ENCODE peak calls at places on chromosomes 12 and 14, in nine cellular contexts. F, X, O, B, P, G, Y, D and C are unnamed samples.

GRCh38 chr14:101071493-101071891 is 168.0 kb upstream of the RTL1 start:
- DNase-seq in O (no peak), P (no peak), Y (no peak), D (no peak), F (no peak), G (no peak), B (peak), X (no peak), C (no peak)

GRCh38 chr14:68444449-68445168 is 348.3 kb downstream of the ZFP36L1 start:
- DNase-seq in B (peak), X (peak), O (no peak), P (peak), Y (peak), F (no peak), G (peak), D (no peak), C (no peak)

GRCh38 chr14:20751963-20752562 is 6.4 kb downstream of the EDDM3A start:
- DNase-seq in F (peak), X (no peak), P (no peak), D (no peak), O (no peak), Y (no peak), G (no peak), B (no peak), C (no peak)

GRCh38 chr12:67811437-67812361 is 163.2 kb downstream of the DYRK2 start:
- DNase-seq in X (no peak), B (no peak), D (peak), G (no peak), Y (peak), P (peak), F (no peak), O (no peak), C (no peak)

GRCh38 chr12:16605666-16606116 is 271 bp downstream of the LMO3 start:
- DNase-seq in X (no peak), D (no peak), Y (no peak), O (no peak), F (peak), G (no peak), B (peak), P (peak), C (no peak)

GRCh38 chr14:97602438-97603117 is 805.4 kb downstream of the VRK1 start:
- DNase-seq in Y (no peak), X (no peak), D (no peak), O (no peak), B (no peak), G (no peak), F (no peak), P (no peak), C (peak)

GRCh38 chr12:80120994-80121393 is 21.7 kb downstream of the OTOGL start:
- DNase-seq in O (no peak), G (no peak), P (no peak), Y (no peak), D (no peak), F (no peak), X (no peak), B (peak), C (no peak)

GRCh38 chr12:130880411-130880885 is 8.6 kb downstream of the RAN start:
- DNase-seq in G (no peak), X (no peak), D (no peak), B (no peak), F (no peak), Y (no peak), O (no peak), P (no peak), C (no peak)

GRCh38 chr12:111137968-111138367 is 217.6 kb upstream of the MYL2 start:
- DNase-seq in O (no peak), G (no peak), F (no peak), X (no peak), P (no peak), D (no peak), B (no peak), Y (no peak), C (no peak)

GRCh38 chr12:21607701-21608100 is 3.1 kb upstream of the GYS2 start:
- DNase-seq in B (no peak), G (no peak), P (peak), O (no peak), Y (peak), F (peak), D (no peak), X (no peak), C (no peak)
- TF ChIP-seq CTCF in B (peak), G (no peak), P (no peak), O (peak), Y (peak), F (peak), D (no peak), X (no peak), C (no peak)

GRCh38 chr12:124370384-124370783 is 75.5 kb downstream of the RFLNA start:
- DNase-seq in X (no peak), G (no peak), O (no peak), B (no peak), F (no peak), Y (no peak), P (no peak), D (no peak), C (no peak)

GRCh38 chr12:124370851-124371250 is 76.0 kb downstream of the RFLNA start:
- DNase-seq in F (no peak), G (no peak), B (no peak), D (no peak), Y (no peak), O (no peak), P (no peak), X (no peak), C (no peak)

GRCh38 chr12:124369055-124369900 is 74.4 kb downstream of the RFLNA start:
- DNase-seq in B (peak), F (no peak), Y (peak), X (peak), G (peak), P (peak), O (peak), D (no peak), C (no peak)

GRCh38 chr12:124369901-124370378 is 75.0 kb downstream of the RFLNA start:
- DNase-seq in G (no peak), D (no peak), O (no peak), F (no peak), X (no peak), P (no peak), B (no peak), Y (no peak), C (no peak)

GRCh38 chr12:124368421-124369032 is 73.6 kb downstream of the RFLNA start:
- DNase-seq in G (no peak), B (no peak), Y (no peak), F (no peak), P (no peak), X (no peak), D (no peak), O (no peak), C (no peak)
- TF ChIP-seq CTCF in G (no peak), B (no peak), Y (peak), F (peak), P (no peak), X (no peak), D (no peak), O (no peak), C (no peak)

GRCh38 chr12:29722164-29722563 is 61.6 kb downstream of the TMTC1 start:
- DNase-seq in G (no peak), O (no peak), F (no peak), Y (no peak), P (no peak), X (no peak), B (no peak), D (no peak), C (no peak)

GRCh38 chr12:29726741-29727348 is 56.9 kb downstream of the TMTC1 start:
- DNase-seq in B (no peak), G (no peak), O (no peak), Y (no peak), D (no peak), P (no peak), F (no peak), X (no peak), C (no peak)

GRCh38 chr12:29725587-29726320 is 58.0 kb downstream of the TMTC1 start:
- DNase-seq in Y (peak), O (peak), G (no peak), P (peak), D (no peak), X (no peak), B (no peak), F (no peak), C (no peak)

GRCh38 chr12:29728033-29728432 is 55.7 kb downstream of the TMTC1 start:
- DNase-seq in F (no peak), X (no peak), O (no peak), P (no peak), B (no peak), Y (no peak), G (no peak), D (no peak), C (no peak)

GRCh38 chr12:29726321-29726692 is 57.4 kb downstream of the TMTC1 start:
- DNase-seq in O (no peak), Y (peak), D (no peak), F (no peak), P (peak), G (no peak), X (no peak), B (no peak), C (no peak)
- TF ChIP-seq CTCF in O (no peak), Y (no peak), D (no peak), F (no peak), P (no peak), G (no peak), X (no peak), B (no peak), C (no peak)

DNA sequence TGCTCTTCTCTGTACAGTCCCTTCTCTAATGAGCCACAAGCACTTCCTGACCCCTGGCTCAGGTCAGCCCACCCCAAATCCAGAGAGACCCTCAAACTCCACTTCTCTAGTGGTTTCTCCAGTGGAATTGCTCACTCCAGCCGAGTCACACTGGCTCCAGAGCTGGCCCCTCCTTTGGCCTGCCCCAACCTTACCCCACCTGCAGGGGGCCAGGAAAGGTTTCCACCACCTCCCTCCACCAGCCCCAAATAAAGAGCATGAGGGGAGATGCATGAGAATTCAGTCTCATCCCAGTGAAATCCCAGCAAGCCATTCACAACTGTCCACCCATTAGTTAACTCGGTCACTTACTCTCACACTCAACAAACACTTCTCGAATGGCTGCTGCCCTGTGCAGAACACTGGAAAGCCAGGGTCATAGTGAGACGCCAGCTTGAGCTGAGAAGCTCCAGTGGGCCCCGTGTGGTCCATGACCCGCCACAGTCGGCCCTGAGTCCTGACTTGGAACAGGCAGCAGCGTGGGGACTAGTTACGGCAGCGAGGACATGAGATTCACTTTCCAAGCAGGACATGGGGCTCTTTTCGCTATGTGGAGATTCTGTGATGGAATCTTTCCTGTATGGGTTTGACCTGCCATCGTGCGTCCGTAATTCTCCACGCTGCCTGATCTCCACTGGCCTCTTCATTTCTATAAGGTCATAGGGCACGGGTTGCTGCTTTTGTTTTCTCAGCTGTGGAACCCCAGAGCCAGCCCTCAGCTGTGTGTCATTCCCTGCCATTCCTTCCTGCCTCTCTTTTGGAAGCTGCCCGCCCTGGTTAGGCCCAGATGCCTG is 44.2 kb downstream of the SLC6A12 start:
- DNase-seq in D (no peak), F (peak), X (no peak), Y (no peak), B (no peak), O (no peak), G (no peak), P (no peak), C (peak)
- TF ChIP-seq CTCF in D (peak), F (no peak), X (no peak), Y (peak), B (no peak), O (no peak), G (peak), P (no peak), C (peak)

GRCh38 chr14:89344871-89345270 is 72.2 kb downstream of the FOXN3 start:
- DNase-seq in B (no peak), G (no peak), O (no peak), Y (no peak), X (no peak), F (no peak), P (no peak), D (no peak), C (no peak)
- TF ChIP-seq CTCF in B (no peak), G (no peak), O (no peak), Y (no peak), X (no peak), F (no peak), P (no peak), D (no peak), C (no peak)

GRCh38 chr12:20058068-20058467 is 310.3 kb upstream of the PDE3A start:
- DNase-seq in Y (no peak), X (no peak), O (no peak), F (no peak), G (no peak), B (no peak), P (no peak), D (no peak), C (no peak)
- TF ChIP-seq CTCF in Y (no peak), X (no peak), O (no peak), F (no peak), G (no peak), B (no peak), P (no peak), D (no peak), C (no peak)

GRCh38 chr12:114403044-114403689 is 2.8 kb downstream of the TBX5 start:
- DNase-seq in O (no peak), P (no peak), G (no peak), B (no peak), F (peak), Y (no peak), X (no peak), D (no peak), C (peak)
- TF ChIP-seq CTCF in O (no peak), P (no peak), G (no peak), B (no peak), F (peak), Y (peak), X (no peak), D (no peak), C (peak)

GRCh38 chr14:76810953-76811400 is 1.7 kb downstream of the ANGEL1 start:
- DNase-seq in P (peak), F (peak), G (peak), Y (peak), O (no peak), X (no peak), D (no peak), B (peak), C (peak)

GRCh38 chr14:76812093-76812421 is 625 bp downstream of the ANGEL1 start:
- DNase-seq in O (no peak), G (no peak), D (no peak), Y (no peak), F (peak), P (no peak), B (no peak), X (no peak), C (peak)

GRCh38 chr14:76812422-76813383 is at the start of gene ANGEL1:
- DNase-seq in F (peak), Y (peak), O (peak), P (peak), X (peak), B (peak), D (no peak), G (peak), C (peak)

GRCh38 chr14:76810525-76810924 is 2.2 kb downstream of the ANGEL1 start:
- DNase-seq in O (no peak), P (no peak), F (no peak), D (no peak), B (no peak), X (no peak), G (no peak), Y (no peak), C (no peak)

DNA sequence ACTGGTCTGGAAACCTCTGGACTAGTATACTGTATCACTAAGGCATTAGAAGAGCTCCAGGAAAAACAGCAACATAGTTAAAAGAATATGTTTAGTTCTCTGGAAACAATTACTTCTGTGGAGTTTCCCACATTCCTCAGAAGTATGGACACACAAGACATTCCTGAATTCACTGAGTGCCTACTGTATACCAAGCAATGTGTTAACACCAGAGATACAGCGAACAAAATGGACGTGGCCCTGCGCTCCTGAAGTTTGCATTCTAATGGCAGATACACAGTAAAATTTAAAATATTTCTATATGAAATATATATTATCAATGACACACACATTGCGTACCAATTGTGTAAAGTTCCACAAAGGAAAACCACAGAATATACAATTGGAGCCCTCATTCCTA is 1.1 kb downstream of the ANGEL1 start:
- DNase-seq in G (no peak), F (no peak), X (no peak), O (no peak), D (no peak), P (peak), Y (peak), B (no peak), C (no peak)
- TF ChIP-seq CTCF in G (no peak), F (no peak), X (no peak), O (no peak), D (no peak), P (no peak), Y (no peak), B (no peak), C (no peak)

DNA sequence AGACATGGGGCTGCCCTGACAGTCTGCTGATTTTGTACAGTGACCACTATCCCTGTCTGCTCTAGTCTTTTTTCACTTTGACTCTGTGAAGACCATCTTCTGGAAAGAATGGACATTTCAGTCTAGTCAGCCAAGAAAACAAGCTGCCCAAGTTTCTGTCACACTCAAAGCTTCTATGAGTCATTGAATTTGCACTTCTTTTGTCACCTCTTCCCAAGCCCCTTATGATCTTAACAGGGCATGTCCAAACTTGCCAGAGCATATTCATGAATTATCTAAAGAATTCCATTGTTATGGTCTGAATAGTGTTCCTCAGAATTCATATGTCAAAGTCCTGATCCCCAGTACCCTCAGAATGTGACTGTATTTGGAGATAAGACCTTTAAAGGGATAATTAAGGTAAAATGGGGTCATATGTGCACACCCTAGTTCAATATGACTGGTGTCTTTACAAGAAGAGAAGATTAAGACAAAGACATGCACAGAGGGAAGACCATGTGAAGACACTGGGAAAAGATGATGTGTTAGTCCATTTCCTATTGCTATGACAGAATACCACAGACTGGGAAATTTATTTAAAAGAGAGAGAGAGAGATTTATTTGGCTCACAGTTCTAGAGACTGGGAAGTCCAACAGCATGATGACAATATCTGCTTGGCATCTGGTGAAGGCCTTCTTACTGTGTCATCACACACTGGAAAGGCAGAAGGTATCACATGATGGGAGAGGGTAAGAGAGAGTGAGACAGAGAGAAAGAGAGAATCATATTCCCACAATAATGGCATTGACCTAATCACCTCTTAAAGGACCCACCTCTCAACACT is 242.6 kb downstream of the BTG1 start:
- DNase-seq in G (no peak), X (no peak), F (no peak), D (no peak), O (no peak), B (no peak), Y (no peak), P (peak), C (no peak)
- TF ChIP-seq CTCF in G (no peak), X (no peak), F (no peak), D (no peak), O (no peak), B (no peak), Y (no peak), P (no peak), C (no peak)

DNA sequence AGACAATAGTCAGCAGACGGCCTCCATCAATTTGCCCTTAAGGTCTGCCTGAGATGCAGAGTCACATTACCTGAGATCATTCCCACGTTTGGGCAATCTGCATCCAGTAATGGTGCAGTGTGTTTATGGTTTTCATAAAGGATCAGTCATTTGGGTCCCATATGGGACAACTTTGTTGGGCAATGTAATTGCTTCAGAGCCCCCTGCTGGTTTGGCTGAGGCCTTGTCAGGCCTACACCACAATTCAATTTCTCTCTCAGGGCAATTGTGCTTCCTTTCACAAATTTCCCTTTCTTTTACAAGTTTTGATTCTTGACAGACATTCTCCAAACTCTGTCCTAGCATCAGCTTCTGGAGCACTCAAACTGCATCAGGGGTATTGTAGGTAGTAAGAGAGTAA is 191.2 kb upstream of the SSTR1 start:
- DNase-seq in P (no peak), X (no peak), O (no peak), F (peak), Y (no peak), G (no peak), D (no peak), B (peak), C (no peak)
- TF ChIP-seq CTCF in P (peak), X (no peak), O (no peak), F (peak), Y (no peak), G (peak), D (no peak), B (peak), C (peak)